ENCODE peak calls at places on chromosome 12, in seven cellular contexts. K is neural progenitor cell, E is hepatocyte, Q is PC-9, G is fibroblast of lung, Y is mammary epithelial cell, A is GM23248. C is an unnamed sample.

GRCh38 chr12:50505945-50506344 is 1.2 kb downstream of the DIP2B start:
- DNase-seq in K (peak; percentile 16), E (peak; percentile 17), Q (no peak), G (peak; percentile 25), Y (peak; percentile 34), A (peak; percentile 46), C (no peak)

GRCh38 chr12:39935275-39935674 is 170.6 kb downstream of the SLC2A13 start:
- DNase-seq in K (no peak), E (no peak), Q (no peak), G (peak; percentile 21), Y (peak; percentile 36), A (peak; percentile 75), C (no peak)

GRCh38 chr12:31682136-31682962 is 22.9 kb downstream of the ETFBKMT start:
- DNase-seq in K (peak; percentile 90), E (peak; percentile 79), Q (peak; percentile 68), G (peak; percentile 87), Y (peak; percentile 73), A (peak; percentile 71), C (peak; percentile 92)

GRCh38 chr12:72264548-72265175 is 7.5 kb upstream of the TRHDE start:
- DNase-seq in K (peak; percentile 22), E (peak; percentile 36), Q (no peak), G (peak; percentile 67), Y (no peak), A (peak; percentile 43), C (peak; percentile 41)

GRCh38 chr12:72269491-72269890 is 2.7 kb upstream of the TRHDE start:
- DNase-seq in K (no peak), E (no peak), Q (no peak), G (peak; percentile 26), Y (no peak), A (no peak), C (no peak)

GRCh38 chr12:13100882-13101769 is 2.3 kb downstream of the GSG1 start:
- DNase-seq in K (peak; percentile 94), E (peak; percentile 97), Q (peak; percentile 87), G (peak; percentile 96), Y (peak; percentile 89), A (peak; percentile 99), C (peak; percentile 90)

GRCh38 chr12:72978999-72979398 is 706.8 kb downstream of the TRHDE start:
- DNase-seq in K (no peak), E (no peak), Q (no peak), G (no peak), Y (no peak), A (no peak), C (no peak)

GRCh38 chr12:3607039-3607719 is 116.2 kb downstream of the PRMT8 start:
- DNase-seq in K (peak; percentile 20), E (no peak), Q (no peak), G (no peak), Y (no peak), A (no peak), C (no peak)

GRCh38 chr12:6066651-6067050 is 57.8 kb downstream of the VWF start:
- DNase-seq in K (no peak), E (no peak), Q (no peak), G (no peak), Y (no peak), A (no peak), C (no peak)

GRCh38 chr12:24948452-24948815 is 467 bp downstream of the BCAT1 start:
- DNase-seq in K (peak; percentile 45), E (peak; percentile 8), Q (no peak), G (peak; percentile 45), Y (peak; percentile 52), A (peak; percentile 58), C (peak; percentile 49)

GRCh38 chr12:356276-356988 is 32.7 kb downstream of the KDM5A start:
- DNase-seq in K (no peak), E (no peak), Q (no peak), G (no peak), Y (peak; percentile 36), A (peak; percentile 67), C (no peak)

GRCh38 chr12:1346126-1346525 is 248.3 kb downstream of the FBXL14 start:
- DNase-seq in K (no peak), E (no peak), Q (no peak), G (peak; percentile 41), Y (no peak), A (peak; percentile 66), C (no peak)

GRCh38 chr12:121009744-121010143 is 6.5 kb downstream of the C12orf43 start:
- DNase-seq in K (peak; percentile 71), E (peak; percentile 75), Q (no peak), G (peak; percentile 54), Y (peak; percentile 38), A (peak; percentile 50), C (no peak)

DNA sequence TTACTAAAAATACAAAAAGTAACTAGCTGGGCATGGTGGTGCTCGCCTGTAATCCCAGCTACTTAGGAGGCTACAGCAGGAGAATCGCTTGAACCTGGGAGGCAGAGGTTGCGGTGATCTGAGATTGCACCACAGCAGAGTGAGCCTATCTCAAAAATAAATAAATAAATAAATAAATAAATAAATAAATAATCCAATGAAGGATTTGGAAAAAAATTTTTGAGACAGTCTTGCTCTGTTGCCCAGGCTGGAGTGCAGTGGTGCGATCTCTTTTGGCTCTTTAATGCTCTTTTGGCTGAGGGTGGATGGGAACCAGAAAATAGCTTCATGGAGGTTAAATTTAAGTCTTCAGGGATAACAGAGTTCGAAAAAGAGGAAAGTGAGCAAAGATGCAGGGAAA is 11.7 kb downstream of the ATP5MC2 start:
- DNase-seq in K (no peak), E (no peak), Q (no peak), G (no peak), Y (no peak), A (no peak), C (no peak)
- TF ChIP-seq EZH2 in K (no peak), E (no peak), Q (no peak), G (no peak), Y (no peak), A (no peak), C (no peak)

GRCh38 chr12:89351489-89352241 is 636 bp downstream of the DUSP6 start:
- DNase-seq in K (no peak), E (peak; percentile 54), Q (no peak), G (peak; percentile 45), Y (no peak), A (peak; percentile 77), C (peak; percentile 40)
- TF ChIP-seq EZH2 in K (peak; percentile 37), E (peak; percentile 6), Q (no peak), G (no peak), Y (no peak), A (no peak), C (no peak)

GRCh38 chr12:57621497-57622292 is 10.5 kb downstream of the ARHGEF25 start:
- DNase-seq in K (peak; percentile 81), E (peak; percentile 75), Q (no peak), G (no peak), Y (no peak), A (peak; percentile 61), C (peak; percentile 40)
- TF ChIP-seq EZH2 in K (no peak), E (no peak), Q (no peak), G (no peak), Y (no peak), A (no peak), C (no peak)

GRCh38 chr12:92558806-92559205 is 144.0 kb upstream of the PLEKHG7 start:
- DNase-seq in K (no peak), E (no peak), Q (no peak), G (no peak), Y (peak; percentile 68), A (peak; percentile 73), C (no peak)
- TF ChIP-seq EZH2 in K (no peak), E (no peak), Q (no peak), G (no peak), Y (no peak), A (no peak), C (no peak)

GRCh38 chr12:26121841-26122680 is 2.8 kb downstream of the BHLHE41 start:
- DNase-seq in K (peak; percentile 74), E (peak; percentile 67), Q (no peak), G (no peak), Y (no peak), A (peak; percentile 46), C (peak; percentile 19)
- TF ChIP-seq EZH2 in K (peak; percentile 86), E (peak; percentile 20), Q (no peak), G (no peak), Y (no peak), A (no peak), C (no peak)

DNA sequence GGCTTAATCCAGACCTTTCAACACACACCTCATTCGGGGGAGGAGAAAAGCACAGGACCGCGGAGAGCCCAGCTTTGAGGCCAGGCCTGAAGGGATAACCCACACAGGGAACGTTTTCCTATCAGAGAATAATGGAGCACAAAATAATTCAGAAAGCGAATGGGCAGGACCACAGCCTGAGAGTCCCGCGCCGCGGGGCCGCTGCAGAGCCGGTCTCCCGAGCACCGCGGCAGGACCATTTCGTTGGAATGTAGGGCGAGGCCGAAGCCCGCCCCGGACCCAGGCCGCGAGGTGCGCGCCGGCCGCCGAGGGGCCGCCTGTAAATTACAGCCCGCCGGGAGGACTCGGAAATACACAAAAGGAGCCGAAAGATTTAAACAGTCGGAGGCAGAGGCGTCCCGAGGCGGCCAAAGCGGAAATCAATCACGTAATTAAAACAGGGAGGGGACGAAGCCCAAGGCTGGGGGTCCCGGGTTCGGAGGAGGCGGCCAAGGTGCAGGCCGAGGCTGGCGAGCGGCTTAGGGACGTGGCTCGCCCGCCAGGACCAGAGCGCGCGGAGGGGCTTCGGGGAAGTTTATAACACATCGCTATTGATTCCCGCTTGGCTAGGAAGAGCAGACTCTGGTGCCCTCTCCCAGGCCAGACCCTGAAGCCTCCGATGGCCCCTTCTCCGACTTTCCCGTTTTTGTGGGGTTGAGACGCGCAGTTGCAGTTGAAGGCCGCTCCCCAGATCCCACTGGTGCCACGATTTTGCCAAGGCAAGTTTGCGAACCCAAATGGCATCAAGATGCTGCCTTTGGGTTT is 6.3 kb upstream of the HOXC4 start:
- DNase-seq in K (peak; percentile 63), E (no peak), Q (no peak), G (no peak), Y (no peak), A (no peak), C (no peak)
- TF ChIP-seq EZH2 in K (peak; percentile 100), E (peak; percentile 99), Q (no peak), G (peak; percentile 69), Y (no peak), A (no peak), C (peak; percentile 76)

GRCh38 chr12:117033382-117034045 is 65.7 kb downstream of the TESC start:
- DNase-seq in K (no peak), E (no peak), Q (no peak), G (no peak), Y (no peak), A (no peak), C (no peak)
- TF ChIP-seq EZH2 in K (no peak), E (no peak), Q (no peak), G (peak; percentile 39), Y (no peak), A (no peak), C (no peak)

C was measured in MM.1S.